ENCODE peak calls at places on chromosomes 13 and 19, in nine cellular contexts. One of them, this sample, is unnamed.

GRCh38 chr19:8552810-8553209 is 24.4 kb downstream of the MYO1F start:
- DNase-seq in neural progenitor cell: peak
- DNase-seq in psoas muscle: no peak
- DNase-seq in left ventricle myocardium inferior: no peak
- DNase-seq in WERI-Rb-1: peak
- DNase-seq in upper lobe of right lung: no peak
- DNase-seq in body of pancreas: no peak
- DNase-seq in lower lobe of right lung: no peak
- DNase-seq in fibroblast of lung: peak
- DNase-seq in this sample: no peak

GRCh38 chr13:56039992-56040391 is 1100.7 kb upstream of the PRR20A start:
- DNase-seq in body of pancreas: no peak
- DNase-seq in WERI-Rb-1: no peak
- DNase-seq in left ventricle myocardium inferior: no peak
- DNase-seq in neural progenitor cell: no peak
- DNase-seq in fibroblast of lung: no peak
- DNase-seq in lower lobe of right lung: no peak
- DNase-seq in psoas muscle: no peak
- DNase-seq in upper lobe of right lung: no peak
- DNase-seq in this sample: no peak

GRCh38 chr19:34120846-34121639 is 51.3 kb upstream of the LSM14A start:
- DNase-seq in upper lobe of right lung: no peak
- DNase-seq in WERI-Rb-1: peak
- DNase-seq in neural progenitor cell: peak
- DNase-seq in psoas muscle: no peak
- DNase-seq in left ventricle myocardium inferior: no peak
- DNase-seq in lower lobe of right lung: no peak
- DNase-seq in fibroblast of lung: peak
- DNase-seq in body of pancreas: peak
- DNase-seq in this sample: peak

GRCh38 chr13:93230466-93230865 is 3.9 kb downstream of the GPC6 start:
- DNase-seq in lower lobe of right lung: no peak
- DNase-seq in body of pancreas: no peak
- DNase-seq in upper lobe of right lung: no peak
- DNase-seq in WERI-Rb-1: no peak
- DNase-seq in fibroblast of lung: peak
- DNase-seq in psoas muscle: no peak
- DNase-seq in left ventricle myocardium inferior: no peak
- DNase-seq in neural progenitor cell: no peak
- DNase-seq in this sample: no peak

GRCh38 chr19:6779204-6779603 is 6.7 kb downstream of the VAV1 start:
- DNase-seq in psoas muscle: no peak
- DNase-seq in body of pancreas: no peak
- DNase-seq in WERI-Rb-1: no peak
- DNase-seq in lower lobe of right lung: no peak
- DNase-seq in upper lobe of right lung: no peak
- DNase-seq in fibroblast of lung: no peak
- DNase-seq in neural progenitor cell: no peak
- DNase-seq in left ventricle myocardium inferior: no peak
- DNase-seq in this sample: no peak

GRCh38 chr19:10699650-10700335 is 1.4 kb upstream of the QTRT1 start:
- DNase-seq in left ventricle myocardium inferior: no peak
- DNase-seq in upper lobe of right lung: no peak
- DNase-seq in body of pancreas: peak
- DNase-seq in neural progenitor cell: peak
- DNase-seq in lower lobe of right lung: peak
- DNase-seq in WERI-Rb-1: peak
- DNase-seq in fibroblast of lung: peak
- DNase-seq in psoas muscle: no peak
- DNase-seq in this sample: peak

GRCh38 chr13:68439821-68440220 is 1209.7 kb upstream of the PCDH9 start:
- DNase-seq in fibroblast of lung: peak
- DNase-seq in left ventricle myocardium inferior: no peak
- DNase-seq in lower lobe of right lung: no peak
- DNase-seq in body of pancreas: no peak
- DNase-seq in psoas muscle: no peak
- DNase-seq in neural progenitor cell: no peak
- DNase-seq in WERI-Rb-1: no peak
- DNase-seq in upper lobe of right lung: no peak
- DNase-seq in this sample: no peak

GRCh38 chr19:8973501-8974091 is 36.6 kb downstream of the MUC16 start:
- DNase-seq in lower lobe of right lung: no peak
- DNase-seq in psoas muscle: no peak
- DNase-seq in upper lobe of right lung: no peak
- DNase-seq in fibroblast of lung: no peak
- DNase-seq in body of pancreas: no peak
- DNase-seq in neural progenitor cell: peak
- DNase-seq in WERI-Rb-1: no peak
- DNase-seq in left ventricle myocardium inferior: no peak
- DNase-seq in this sample: no peak

GRCh38 chr13:47796816-47797215 is 204.3 kb downstream of the SUCLA2 start:
- DNase-seq in body of pancreas: no peak
- DNase-seq in WERI-Rb-1: no peak
- DNase-seq in neural progenitor cell: no peak
- DNase-seq in psoas muscle: no peak
- DNase-seq in left ventricle myocardium inferior: peak
- DNase-seq in upper lobe of right lung: no peak
- DNase-seq in fibroblast of lung: no peak
- DNase-seq in lower lobe of right lung: no peak
- DNase-seq in this sample: no peak

GRCh38 chr13:47798194-47798593 is 202.9 kb downstream of the SUCLA2 start:
- DNase-seq in neural progenitor cell: no peak
- DNase-seq in body of pancreas: no peak
- DNase-seq in psoas muscle: no peak
- DNase-seq in lower lobe of right lung: no peak
- DNase-seq in left ventricle myocardium inferior: no peak
- DNase-seq in upper lobe of right lung: no peak
- DNase-seq in fibroblast of lung: no peak
- DNase-seq in WERI-Rb-1: no peak
- DNase-seq in this sample: no peak

GRCh38 chr13:47798906-47799305 is 202.2 kb downstream of the SUCLA2 start:
- DNase-seq in fibroblast of lung: peak
- DNase-seq in body of pancreas: no peak
- DNase-seq in left ventricle myocardium inferior: no peak
- DNase-seq in upper lobe of right lung: no peak
- DNase-seq in lower lobe of right lung: no peak
- DNase-seq in WERI-Rb-1: no peak
- DNase-seq in neural progenitor cell: no peak
- DNase-seq in psoas muscle: no peak
- DNase-seq in this sample: no peak

GRCh38 chr13:47790755-47791154 is 210.3 kb downstream of the SUCLA2 start:
- DNase-seq in lower lobe of right lung: no peak
- DNase-seq in left ventricle myocardium inferior: no peak
- DNase-seq in psoas muscle: no peak
- DNase-seq in WERI-Rb-1: no peak
- DNase-seq in neural progenitor cell: no peak
- DNase-seq in fibroblast of lung: no peak
- DNase-seq in body of pancreas: no peak
- DNase-seq in upper lobe of right lung: no peak
- DNase-seq in this sample: no peak

DNA sequence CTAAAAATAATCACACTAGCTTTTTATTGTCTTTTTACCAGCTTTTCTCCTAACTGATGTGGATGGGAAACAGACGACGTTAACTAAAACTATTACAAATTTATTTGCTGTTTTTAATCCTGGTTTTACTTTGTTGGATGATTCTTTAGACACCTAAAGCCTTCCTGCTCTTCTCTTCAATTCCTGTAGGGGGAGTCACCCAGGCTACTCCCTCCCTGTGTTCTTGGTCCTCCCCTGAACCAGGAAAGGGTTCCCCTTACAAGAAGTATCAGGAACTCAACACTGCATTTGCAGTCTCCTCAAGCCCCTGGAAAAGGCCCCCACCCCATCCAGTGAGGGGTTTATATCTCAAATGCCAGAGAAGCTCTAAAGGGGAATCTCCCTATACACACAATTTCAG is 206.1 kb downstream of the SUCLA2 start:
- DNase-seq in upper lobe of right lung: no peak
- DNase-seq in left ventricle myocardium inferior: no peak
- DNase-seq in body of pancreas: no peak
- DNase-seq in lower lobe of right lung: no peak
- DNase-seq in psoas muscle: no peak
- DNase-seq in WERI-Rb-1: no peak
- DNase-seq in neural progenitor cell: no peak
- DNase-seq in fibroblast of lung: peak
- DNase-seq in this sample: no peak
- TF ChIP-seq CTCF in upper lobe of right lung: peak
- TF ChIP-seq CTCF in left ventricle myocardium inferior: peak
- TF ChIP-seq CTCF in body of pancreas: no peak
- TF ChIP-seq CTCF in lower lobe of right lung: peak
- TF ChIP-seq CTCF in psoas muscle: no peak
- TF ChIP-seq CTCF in WERI-Rb-1: peak
- TF ChIP-seq CTCF in neural progenitor cell: peak
- TF ChIP-seq CTCF in fibroblast of lung: peak
- TF ChIP-seq CTCF in this sample: peak

GRCh38 chr19:36142046-36142445 is 2.2 kb downstream of the CAPNS1 start:
- DNase-seq in psoas muscle: no peak
- DNase-seq in body of pancreas: no peak
- DNase-seq in left ventricle myocardium inferior: peak
- DNase-seq in lower lobe of right lung: no peak
- DNase-seq in WERI-Rb-1: no peak
- DNase-seq in neural progenitor cell: no peak
- DNase-seq in upper lobe of right lung: no peak
- DNase-seq in fibroblast of lung: no peak
- DNase-seq in this sample: no peak

GRCh38 chr19:36140289-36141038 is 598 bp downstream of the CAPNS1 start:
- DNase-seq in upper lobe of right lung: no peak
- DNase-seq in WERI-Rb-1: peak
- DNase-seq in lower lobe of right lung: peak
- DNase-seq in psoas muscle: peak
- DNase-seq in fibroblast of lung: peak
- DNase-seq in left ventricle myocardium inferior: peak
- DNase-seq in body of pancreas: peak
- DNase-seq in neural progenitor cell: peak
- DNase-seq in this sample: peak

GRCh38 chr19:36139120-36139472 is 770 bp upstream of the CAPNS1 start:
- DNase-seq in psoas muscle: no peak
- DNase-seq in fibroblast of lung: no peak
- DNase-seq in left ventricle myocardium inferior: no peak
- DNase-seq in WERI-Rb-1: no peak
- DNase-seq in lower lobe of right lung: no peak
- DNase-seq in upper lobe of right lung: no peak
- DNase-seq in neural progenitor cell: no peak
- DNase-seq in body of pancreas: no peak
- DNase-seq in this sample: no peak

GRCh38 chr19:36141039-36141914 is 1.4 kb downstream of the CAPNS1 start:
- DNase-seq in body of pancreas: peak
- DNase-seq in upper lobe of right lung: peak
- DNase-seq in psoas muscle: peak
- DNase-seq in neural progenitor cell: peak
- DNase-seq in left ventricle myocardium inferior: peak
- DNase-seq in fibroblast of lung: peak
- DNase-seq in WERI-Rb-1: peak
- DNase-seq in lower lobe of right lung: peak
- DNase-seq in this sample: peak

DNA sequence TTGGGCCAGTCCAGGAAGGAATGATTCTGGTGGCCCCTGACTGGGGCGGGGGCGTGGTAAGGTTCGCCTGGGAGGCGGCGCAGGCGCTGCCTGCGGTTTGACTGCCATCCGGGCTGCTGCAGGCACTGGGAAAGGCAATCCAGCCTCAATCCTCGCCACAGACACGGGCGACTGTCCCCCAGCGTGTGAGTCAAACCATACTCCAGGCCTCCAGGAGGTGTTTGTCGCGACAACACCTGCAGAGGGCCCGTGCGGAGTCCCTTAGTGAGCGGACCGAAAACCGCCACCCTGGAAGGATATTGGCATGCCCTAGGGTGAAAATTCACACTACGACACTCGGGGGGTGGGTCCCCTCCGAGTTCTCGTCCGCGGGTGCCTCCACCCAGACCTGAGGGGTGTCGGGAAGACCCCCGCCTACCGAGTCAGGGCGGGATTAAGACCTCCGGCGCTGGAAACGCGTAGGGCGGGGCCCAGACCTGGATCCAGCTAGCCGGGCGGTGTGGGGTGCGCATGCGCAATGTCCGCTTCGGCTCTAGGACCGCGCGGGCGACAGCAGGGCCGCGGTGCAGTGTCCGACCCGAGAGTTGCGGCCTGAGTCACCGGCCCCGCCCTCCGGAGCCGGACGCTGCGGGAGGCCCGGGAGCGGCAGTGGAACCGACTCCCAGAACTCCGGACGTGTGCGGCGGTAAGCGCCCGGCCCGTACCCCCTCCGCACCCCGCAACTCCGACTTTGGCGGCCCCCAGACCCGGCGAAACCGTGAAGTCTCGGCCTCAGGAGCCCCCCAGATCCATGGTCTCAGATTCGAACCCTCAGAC is at the start of gene CAPNS1:
- DNase-seq in psoas muscle: peak
- DNase-seq in lower lobe of right lung: peak
- DNase-seq in fibroblast of lung: peak
- DNase-seq in left ventricle myocardium inferior: peak
- DNase-seq in neural progenitor cell: peak
- DNase-seq in body of pancreas: peak
- DNase-seq in WERI-Rb-1: peak
- DNase-seq in upper lobe of right lung: peak
- DNase-seq in this sample: peak
- TF ChIP-seq CTCF in psoas muscle: no peak
- TF ChIP-seq CTCF in lower lobe of right lung: no peak
- TF ChIP-seq CTCF in fibroblast of lung: no peak
- TF ChIP-seq CTCF in left ventricle myocardium inferior: peak
- TF ChIP-seq CTCF in neural progenitor cell: peak
- TF ChIP-seq CTCF in body of pancreas: peak
- TF ChIP-seq CTCF in WERI-Rb-1: peak
- TF ChIP-seq CTCF in upper lobe of right lung: no peak
- TF ChIP-seq CTCF in this sample: no peak

DNA sequence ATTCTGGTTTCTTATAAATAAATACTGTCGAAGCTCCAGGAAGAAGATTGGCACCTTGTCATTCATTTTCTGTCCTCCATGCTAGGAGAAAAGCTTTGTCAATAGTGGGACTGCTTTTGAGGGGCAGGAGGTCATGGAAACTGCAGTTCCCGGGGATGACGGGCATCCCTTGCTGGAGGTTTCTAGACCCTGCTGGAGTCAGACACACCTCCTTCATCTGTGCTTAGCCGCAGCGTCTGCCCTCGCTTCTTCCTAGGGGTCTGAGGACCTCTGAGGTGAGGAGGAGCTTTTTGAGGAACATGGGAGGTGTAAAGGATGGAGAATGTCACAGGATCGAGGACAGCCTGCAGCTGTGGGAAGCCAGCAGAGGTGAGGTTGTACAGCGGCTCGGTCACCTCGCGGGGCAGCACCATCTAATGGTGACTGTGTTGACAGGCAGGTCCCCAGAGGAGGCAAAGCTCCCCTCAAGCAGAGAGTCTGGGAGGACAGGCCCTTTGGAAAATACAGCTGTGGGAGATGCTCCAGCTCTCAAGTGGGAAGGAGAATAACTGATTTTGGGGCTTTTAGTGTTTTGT is 172.7 kb upstream of the RNF113B start:
- DNase-seq in fibroblast of lung: no peak
- DNase-seq in left ventricle myocardium inferior: no peak
- DNase-seq in WERI-Rb-1: peak
- DNase-seq in body of pancreas: peak
- DNase-seq in psoas muscle: no peak
- DNase-seq in neural progenitor cell: peak
- DNase-seq in upper lobe of right lung: no peak
- DNase-seq in lower lobe of right lung: no peak
- DNase-seq in this sample: no peak
- TF ChIP-seq CTCF in fibroblast of lung: no peak
- TF ChIP-seq CTCF in left ventricle myocardium inferior: peak
- TF ChIP-seq CTCF in WERI-Rb-1: peak
- TF ChIP-seq CTCF in body of pancreas: peak
- TF ChIP-seq CTCF in psoas muscle: peak
- TF ChIP-seq CTCF in neural progenitor cell: peak
- TF ChIP-seq CTCF in upper lobe of right lung: peak
- TF ChIP-seq CTCF in lower lobe of right lung: peak
- TF ChIP-seq CTCF in this sample: no peak

GRCh38 chr19:38385057-38385803 is 2.6 kb downstream of the GGN start:
- DNase-seq in body of pancreas: no peak
- DNase-seq in lower lobe of right lung: no peak
- DNase-seq in WERI-Rb-1: no peak
- DNase-seq in fibroblast of lung: no peak
- DNase-seq in neural progenitor cell: no peak
- DNase-seq in upper lobe of right lung: no peak
- DNase-seq in left ventricle myocardium inferior: no peak
- DNase-seq in psoas muscle: no peak
- DNase-seq in this sample: no peak

GRCh38 chr19:38385804-38386257 is 2.0 kb downstream of the GGN start:
- DNase-seq in WERI-Rb-1: no peak
- DNase-seq in lower lobe of right lung: no peak
- DNase-seq in fibroblast of lung: no peak
- DNase-seq in body of pancreas: no peak
- DNase-seq in psoas muscle: no peak
- DNase-seq in neural progenitor cell: peak
- DNase-seq in left ventricle myocardium inferior: no peak
- DNase-seq in upper lobe of right lung: no peak
- DNase-seq in this sample: peak

GRCh38 chr19:38383743-38384142 is 4.1 kb downstream of the GGN start:
- DNase-seq in left ventricle myocardium inferior: no peak
- DNase-seq in WERI-Rb-1: no peak
- DNase-seq in fibroblast of lung: no peak
- DNase-seq in upper lobe of right lung: no peak
- DNase-seq in body of pancreas: no peak
- DNase-seq in psoas muscle: no peak
- DNase-seq in lower lobe of right lung: no peak
- DNase-seq in neural progenitor cell: no peak
- DNase-seq in this sample: no peak

GRCh38 chr19:38383184-38383583 is 4.7 kb downstream of the GGN start:
- DNase-seq in fibroblast of lung: no peak
- DNase-seq in psoas muscle: no peak
- DNase-seq in lower lobe of right lung: no peak
- DNase-seq in neural progenitor cell: no peak
- DNase-seq in body of pancreas: no peak
- DNase-seq in upper lobe of right lung: no peak
- DNase-seq in left ventricle myocardium inferior: no peak
- DNase-seq in WERI-Rb-1: no peak
- DNase-seq in this sample: no peak

GRCh38 chr19:38384209-38385027 is 3.4 kb downstream of the GGN start:
- DNase-seq in body of pancreas: no peak
- DNase-seq in left ventricle myocardium inferior: no peak
- DNase-seq in fibroblast of lung: peak
- DNase-seq in WERI-Rb-1: peak
- DNase-seq in psoas muscle: no peak
- DNase-seq in neural progenitor cell: peak
- DNase-seq in lower lobe of right lung: no peak
- DNase-seq in upper lobe of right lung: no peak
- DNase-seq in this sample: no peak
- TF ChIP-seq CTCF in body of pancreas: no peak
- TF ChIP-seq CTCF in left ventricle myocardium inferior: no peak
- TF ChIP-seq CTCF in fibroblast of lung: peak
- TF ChIP-seq CTCF in WERI-Rb-1: peak
- TF ChIP-seq CTCF in psoas muscle: no peak
- TF ChIP-seq CTCF in neural progenitor cell: peak
- TF ChIP-seq CTCF in lower lobe of right lung: no peak
- TF ChIP-seq CTCF in upper lobe of right lung: no peak
- TF ChIP-seq CTCF in this sample: no peak

This sample was measured in GM13977.